ENCODE peak calls at places on chromosomes 3 and 15, in four cellular contexts. One of them, this sample, is unnamed.

GRCh38 chr15:74369084-74369745 is 1.8 kb upstream of the CYP11A1 start:
- DNase-seq in WTC11: peak; percentile 5
- DNase-seq in amniotic epithelial cell: peak; percentile 97
- DNase-seq in glutamatergic neuron: no peak
- DNase-seq in this sample: no peak

GRCh38 chr15:90291679-90292356 is 26.3 kb downstream of the NGRN start:
- DNase-seq in glutamatergic neuron: no peak
- DNase-seq in amniotic epithelial cell: peak; percentile 32
- DNase-seq in WTC11: peak; percentile 41
- DNase-seq in this sample: no peak

GRCh38 chr3:34731879-34732278 is 907.4 kb upstream of the ARPP21 start:
- DNase-seq in WTC11: peak; percentile 9
- DNase-seq in glutamatergic neuron: no peak
- DNase-seq in amniotic epithelial cell: no peak
- DNase-seq in this sample: peak; percentile 33

GRCh38 chr3:52483577-52484495 is 11.3 kb upstream of the STAB1 start:
- DNase-seq in WTC11: no peak
- DNase-seq in glutamatergic neuron: no peak
- DNase-seq in amniotic epithelial cell: peak; percentile 82
- DNase-seq in this sample: no peak

GRCh38 chr15:52040167-52040900 is 21.3 kb downstream of the MAPK6 start:
- DNase-seq in WTC11: no peak
- DNase-seq in glutamatergic neuron: no peak
- DNase-seq in amniotic epithelial cell: peak; percentile 59
- DNase-seq in this sample: peak; percentile 18

GRCh38 chr15:77030928-77031375 is 36.0 kb downstream of the PSTPIP1 start:
- DNase-seq in amniotic epithelial cell: no peak
- DNase-seq in glutamatergic neuron: no peak
- DNase-seq in WTC11: peak; percentile 8
- DNase-seq in this sample: no peak

GRCh38 chr3:197748597-197749314 is 927 bp upstream of the FYTTD1 start:
- DNase-seq in amniotic epithelial cell: no peak
- DNase-seq in WTC11: no peak
- DNase-seq in glutamatergic neuron: no peak
- DNase-seq in this sample: no peak

GRCh38 chr15:84598993-84599392 is 1.8 kb upstream of the ZSCAN2 start:
- DNase-seq in glutamatergic neuron: peak; percentile 68
- DNase-seq in amniotic epithelial cell: peak; percentile 68
- DNase-seq in WTC11: peak; percentile 59
- DNase-seq in this sample: peak; percentile 42

GRCh38 chr3:149004622-149005021 is 13.3 kb downstream of the GYG1 start:
- DNase-seq in amniotic epithelial cell: peak; percentile 82
- DNase-seq in glutamatergic neuron: no peak
- DNase-seq in WTC11: no peak
- DNase-seq in this sample: peak; percentile 7

GRCh38 chr3:4583441-4583840 is 90.3 kb downstream of the ITPR1 start:
- DNase-seq in amniotic epithelial cell: peak; percentile 40
- DNase-seq in glutamatergic neuron: no peak
- DNase-seq in WTC11: no peak
- DNase-seq in this sample: no peak

GRCh38 chr3:194424953-194425352 is 25.9 kb upstream of the GP5 start:
- DNase-seq in glutamatergic neuron: no peak
- DNase-seq in amniotic epithelial cell: no peak
- DNase-seq in WTC11: no peak
- DNase-seq in this sample: no peak

GRCh38 chr15:78306176-78306774 is 6.9 kb upstream of the SKIC8 start:
- DNase-seq in WTC11: no peak
- DNase-seq in glutamatergic neuron: no peak
- DNase-seq in amniotic epithelial cell: peak; percentile 74
- DNase-seq in this sample: no peak

GRCh38 chr15:85380860-85381535 is 595 bp downstream of the AKAP13 start:
- DNase-seq in amniotic epithelial cell: no peak
- DNase-seq in glutamatergic neuron: peak; percentile 56
- DNase-seq in WTC11: peak; percentile 68
- DNase-seq in this sample: peak; percentile 76

GRCh38 chr15:101255615-101256350 is 3.9 kb upstream of the CHSY1 start:
- DNase-seq in WTC11: no peak
- DNase-seq in amniotic epithelial cell: peak; percentile 94
- DNase-seq in glutamatergic neuron: no peak
- DNase-seq in this sample: no peak

GRCh38 chr3:142267269-142267668 is 41.9 kb upstream of the GK5 start:
- DNase-seq in glutamatergic neuron: no peak
- DNase-seq in WTC11: no peak
- DNase-seq in amniotic epithelial cell: no peak
- DNase-seq in this sample: no peak

GRCh38 chr15:50051811-50052419 is 67.1 kb downstream of the ATP8B4 start:
- DNase-seq in glutamatergic neuron: peak; percentile 32
- DNase-seq in WTC11: peak; percentile 44
- DNase-seq in amniotic epithelial cell: peak; percentile 88
- DNase-seq in this sample: peak; percentile 31

GRCh38 chr15:33243869-33244268 is 49.4 kb upstream of the FMN1 start:
- DNase-seq in WTC11: no peak
- DNase-seq in glutamatergic neuron: no peak
- DNase-seq in amniotic epithelial cell: peak; percentile 38
- DNase-seq in this sample: no peak

GRCh38 chr15:68383161-68384074 is 48.5 kb downstream of the ITGA11 start:
- DNase-seq in WTC11: peak; percentile 11
- DNase-seq in glutamatergic neuron: no peak
- DNase-seq in amniotic epithelial cell: peak; percentile 58
- DNase-seq in this sample: no peak

GRCh38 chr3:186509423-186509822 is 34.8 kb downstream of the CRYGS start:
- DNase-seq in glutamatergic neuron: no peak
- DNase-seq in WTC11: no peak
- DNase-seq in amniotic epithelial cell: no peak
- DNase-seq in this sample: no peak

GRCh38 chr3:71987089-71987735 is 202.3 kb upstream of the PROK2 start:
- DNase-seq in amniotic epithelial cell: peak; percentile 42
- DNase-seq in WTC11: peak; percentile 21
- DNase-seq in glutamatergic neuron: no peak
- DNase-seq in this sample: no peak

GRCh38 chr3:186825294-186825821 is 17.2 kb upstream of the ADIPOQ start:
- DNase-seq in WTC11: peak; percentile 64
- DNase-seq in glutamatergic neuron: peak; percentile 56
- DNase-seq in amniotic epithelial cell: peak; percentile 74
- DNase-seq in this sample: peak; percentile 65

GRCh38 chr15:42911058-42911592 is 9.5 kb downstream of the TTBK2 start:
- DNase-seq in glutamatergic neuron: no peak
- DNase-seq in WTC11: no peak
- DNase-seq in amniotic epithelial cell: peak; percentile 80
- DNase-seq in this sample: no peak

GRCh38 chr15:86776120-86776519 is 696.4 kb downstream of the AGBL1 start:
- DNase-seq in amniotic epithelial cell: no peak
- DNase-seq in WTC11: no peak
- DNase-seq in glutamatergic neuron: no peak
- DNase-seq in this sample: no peak

GRCh38 chr3:43503067-43503728 is 118.6 kb downstream of the ANO10 start:
- DNase-seq in amniotic epithelial cell: peak; percentile 27
- DNase-seq in WTC11: no peak
- DNase-seq in glutamatergic neuron: no peak
- DNase-seq in this sample: no peak

GRCh38 chr15:71532994-71533393 is 277.4 kb upstream of the NR2E3 start:
- DNase-seq in glutamatergic neuron: no peak
- DNase-seq in amniotic epithelial cell: peak; percentile 61
- DNase-seq in WTC11: peak; percentile 32
- DNase-seq in this sample: no peak

GRCh38 chr3:69044608-69045007 is 7.5 kb downstream of the TMF1 start:
- DNase-seq in amniotic epithelial cell: peak; percentile 34
- DNase-seq in glutamatergic neuron: no peak
- DNase-seq in WTC11: no peak
- DNase-seq in this sample: no peak

GRCh38 chr15:90545095-90545494 is 15.4 kb downstream of the CRTC3 start:
- DNase-seq in WTC11: no peak
- DNase-seq in glutamatergic neuron: no peak
- DNase-seq in amniotic epithelial cell: no peak
- DNase-seq in this sample: no peak

GRCh38 chr3:44831241-44831640 is 30.5 kb upstream of the TMEM42 start:
- DNase-seq in glutamatergic neuron: no peak
- DNase-seq in WTC11: no peak
- DNase-seq in amniotic epithelial cell: no peak
- DNase-seq in this sample: no peak

GRCh38 chr3:123576119-123576518 is 8.7 kb downstream of the HACD2 start:
- DNase-seq in WTC11: no peak
- DNase-seq in amniotic epithelial cell: no peak
- DNase-seq in glutamatergic neuron: no peak
- DNase-seq in this sample: no peak

GRCh38 chr3:30611613-30612421 is 5.4 kb downstream of the TGFBR2 start:
- DNase-seq in amniotic epithelial cell: peak; percentile 70
- DNase-seq in glutamatergic neuron: no peak
- DNase-seq in WTC11: no peak
- DNase-seq in this sample: no peak

GRCh38 chr15:51801391-51801835 is 28.0 kb upstream of the TMOD3 start:
- DNase-seq in WTC11: peak; percentile 63
- DNase-seq in glutamatergic neuron: peak; percentile 75
- DNase-seq in amniotic epithelial cell: peak; percentile 15
- DNase-seq in this sample: peak; percentile 40

GRCh38 chr15:75049392-75049791 is 26.0 kb downstream of the PPCDC start:
- DNase-seq in amniotic epithelial cell: no peak
- DNase-seq in glutamatergic neuron: no peak
- DNase-seq in WTC11: no peak
- DNase-seq in this sample: no peak

GRCh38 chr3:59608356-59608755 is 558.5 kb upstream of the CFAP20DC start:
- DNase-seq in glutamatergic neuron: peak; percentile 16
- DNase-seq in amniotic epithelial cell: no peak
- DNase-seq in WTC11: no peak
- DNase-seq in this sample: no peak

GRCh38 chr15:34358367-34358766 is 8.6 kb downstream of the LPCAT4 start:
- DNase-seq in amniotic epithelial cell: no peak
- DNase-seq in glutamatergic neuron: no peak
- DNase-seq in WTC11: no peak
- DNase-seq in this sample: no peak

GRCh38 chr3:117558681-117559080 is 849.1 kb downstream of the TUSC7 start:
- DNase-seq in amniotic epithelial cell: no peak
- DNase-seq in WTC11: no peak
- DNase-seq in glutamatergic neuron: no peak
- DNase-seq in this sample: no peak

GRCh38 chr15:70014860-70015490 is 82.7 kb downstream of the TLE3 start:
- DNase-seq in glutamatergic neuron: no peak
- DNase-seq in amniotic epithelial cell: no peak
- DNase-seq in WTC11: peak; percentile 71
- DNase-seq in this sample: peak; percentile 31

GRCh38 chr3:149448331-149448831 is 26.1 kb upstream of the TM4SF4 start:
- DNase-seq in amniotic epithelial cell: peak; percentile 86
- DNase-seq in glutamatergic neuron: no peak
- DNase-seq in WTC11: no peak
- DNase-seq in this sample: no peak

GRCh38 chr3:13768453-13768852 is 111.4 kb downstream of the WNT7A start:
- DNase-seq in glutamatergic neuron: no peak
- DNase-seq in amniotic epithelial cell: no peak
- DNase-seq in WTC11: no peak
- DNase-seq in this sample: no peak

GRCh38 chr15:70160267-70160666 is 62.5 kb upstream of the TLE3 start:
- DNase-seq in glutamatergic neuron: no peak
- DNase-seq in WTC11: no peak
- DNase-seq in amniotic epithelial cell: peak; percentile 56
- DNase-seq in this sample: no peak

This sample was measured in nephron progenitor cell.